ENCODE peak calls at places on chromosomes 12 and 14, in ten cellular contexts. J is HCT116, U is body of pancreas, X is HepG2, E is esophagus squamous epithelium, C is ovary, K is esophagus muscularis mucosa, L is transverse colon, T is tibial nerve, N is right lobe of liver. R is an unnamed sample.

GRCh38 chr12:111268738-111269572 is 99.9 kb downstream of the PHETA1 start:
- DNase-seq in J (peak; percentile 6), U (no peak), X (no peak), E (no peak), C (no peak), K (no peak), L (no peak), T (no peak), N (no peak), R (no peak)

GRCh38 chr14:62269204-62269603 is 507.0 kb downstream of the SNAPC1 start:
- DNase-seq in J (no peak), U (no peak), X (no peak), E (no peak), C (no peak), K (peak; percentile 21), L (no peak), T (no peak), N (no peak), R (no peak)

GRCh38 chr12:124938066-124938465 is 23.6 kb upstream of the UBC start:
- DNase-seq in J (no peak), U (no peak), X (no peak), E (no peak), C (no peak), K (no peak), L (no peak), T (no peak), N (no peak), R (no peak)

GRCh38 chr14:94547726-94548125 is 13.5 kb upstream of the SERPINA4 start:
- DNase-seq in J (no peak), U (no peak), X (no peak), E (no peak), C (no peak), K (no peak), L (no peak), T (no peak), N (no peak), R (no peak)

GRCh38 chr14:76257111-76257803 is 105.5 kb downstream of the GPATCH2L start:
- DNase-seq in J (no peak), U (no peak), X (no peak), E (no peak), C (no peak), K (no peak), L (no peak), T (peak; percentile 24), N (no peak), R (no peak)

GRCh38 chr12:43899574-43899973 is 63.7 kb downstream of the TMEM117 start:
- DNase-seq in J (no peak), U (no peak), X (no peak), E (no peak), C (no peak), K (no peak), L (no peak), T (no peak), N (no peak), R (no peak)

GRCh38 chr14:76919811-76920571 is 93.8 kb downstream of the LRRC74A start:
- DNase-seq in J (no peak), U (peak; percentile 59), X (peak; percentile 20), E (no peak), C (peak; percentile 63), K (no peak), L (peak; percentile 35), T (no peak), N (no peak), R (peak; percentile 32)

GRCh38 chr14:65421201-65421981 is 8.9 kb downstream of the FUT8 start:
- DNase-seq in J (no peak), U (no peak), X (no peak), E (no peak), C (no peak), K (no peak), L (no peak), T (no peak), N (no peak), R (no peak)

GRCh38 chr12:65163755-65164154 is 5.6 kb upstream of the LEMD3 start:
- DNase-seq in J (no peak), U (no peak), X (no peak), E (no peak), C (no peak), K (no peak), L (no peak), T (no peak), N (no peak), R (no peak)

GRCh38 chr12:117456076-117456475 is 94.7 kb upstream of the NOS1 start:
- DNase-seq in J (no peak), U (no peak), X (no peak), E (no peak), C (no peak), K (no peak), L (no peak), T (no peak), N (no peak), R (no peak)

GRCh38 chr14:102659797-102660196 is 67.3 kb downstream of the RCOR1 start:
- DNase-seq in J (no peak), U (no peak), X (no peak), E (no peak), C (no peak), K (no peak), L (no peak), T (no peak), N (no peak), R (no peak)

GRCh38 chr14:41022932-41023331 is 583.7 kb upstream of the LRFN5 start:
- DNase-seq in J (no peak), U (no peak), X (no peak), E (no peak), C (no peak), K (no peak), L (no peak), T (no peak), N (no peak), R (no peak)

GRCh38 chr14:100345711-100346110 is 22.6 kb downstream of the SLC25A47 start:
- DNase-seq in J (no peak), U (no peak), X (no peak), E (no peak), C (no peak), K (no peak), L (no peak), T (no peak), N (no peak), R (no peak)

GRCh38 chr12:108696111-108696995 is 35.0 kb downstream of the CORO1C start:
- DNase-seq in J (no peak), U (no peak), X (no peak), E (no peak), C (no peak), K (peak; percentile 94), L (no peak), T (peak; percentile 35), N (no peak), R (no peak)
- TF ChIP-seq POLR2A in J (no peak), U (no peak), X (no peak), E (no peak), C (no peak), K (no peak), L (no peak), T (no peak), N (no peak), R (no peak)

GRCh38 chr14:97408937-97409860 is 612.0 kb downstream of the VRK1 start:
- DNase-seq in J (no peak), U (no peak), X (no peak), E (no peak), C (no peak), K (no peak), L (no peak), T (no peak), N (no peak), R (no peak)

GRCh38 chr14:97411938-97412612 is 614.9 kb downstream of the VRK1 start:
- DNase-seq in J (no peak), U (no peak), X (no peak), E (no peak), C (no peak), K (no peak), L (no peak), T (no peak), N (no peak), R (no peak)

GRCh38 chr14:97408503-97408902 is 611.3 kb downstream of the VRK1 start:
- DNase-seq in J (no peak), U (no peak), X (no peak), E (no peak), C (no peak), K (no peak), L (no peak), T (no peak), N (no peak), R (no peak)

GRCh38 chr14:97412933-97413574 is 615.9 kb downstream of the VRK1 start:
- DNase-seq in J (no peak), U (no peak), X (no peak), E (no peak), C (no peak), K (no peak), L (no peak), T (no peak), N (no peak), R (no peak)

DNA sequence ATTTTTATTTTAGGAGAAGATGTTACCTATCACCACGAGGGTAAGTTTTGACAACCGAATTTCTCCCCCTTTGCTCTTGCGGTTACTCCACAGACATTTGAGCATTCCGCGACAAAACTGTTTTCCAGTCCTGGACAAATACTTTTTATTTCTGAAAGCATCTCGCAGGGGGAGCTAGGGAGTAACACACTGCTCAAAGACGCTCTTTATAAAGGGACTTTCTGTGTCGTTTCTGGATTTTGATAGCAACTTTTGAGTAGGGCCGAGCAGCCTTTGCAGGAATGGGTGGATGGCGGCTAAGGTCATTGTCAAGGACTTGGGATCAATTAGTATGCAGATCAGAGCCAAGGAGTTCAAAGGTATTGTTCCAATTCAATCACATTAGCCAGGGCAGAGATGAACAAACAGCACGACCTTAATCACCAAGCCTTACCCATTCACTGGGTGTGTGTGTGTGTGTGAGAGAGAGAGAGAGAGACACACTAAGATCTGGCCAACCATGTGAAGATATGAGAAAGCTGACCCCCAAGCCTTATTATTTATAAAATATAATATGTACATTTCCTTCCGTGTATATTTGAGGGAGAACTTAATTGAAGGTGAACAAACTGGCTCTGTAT is 613.6 kb downstream of the VRK1 start:
- DNase-seq in J (no peak), U (no peak), X (no peak), E (no peak), C (no peak), K (no peak), L (no peak), T (no peak), N (no peak), R (no peak)
- TF ChIP-seq CTCF in J (peak; percentile 18), U (no peak), X (no peak), E (no peak), C (no peak), K (no peak), L (no peak), T (no peak), N (no peak), R (no peak)

GRCh38 chr12:6492838-6493579 is at the start of gene MRPL51:
- DNase-seq in J (peak; percentile 87), U (peak; percentile 96), X (peak; percentile 90), E (peak; percentile 77), C (peak; percentile 98), K (peak; percentile 99), L (peak; percentile 98), T (peak; percentile 95), N (peak; percentile 99), R (peak; percentile 98)
- TF ChIP-seq POLR2A in J (peak; percentile 92), U (peak; percentile 31), X (peak; percentile 79), E (peak; percentile 86), C (peak; percentile 72), K (peak; percentile 59), L (peak; percentile 93), T (peak; percentile 62), N (peak; percentile 56), R (no peak)

GRCh38 chr12:114935658-114936057 is 251.7 kb upstream of the TBX3 start:
- DNase-seq in J (no peak), U (no peak), X (no peak), E (no peak), C (no peak), K (no peak), L (no peak), T (no peak), N (no peak), R (no peak)
- TF ChIP-seq CTCF in J (peak; percentile 48), U (no peak), X (peak; percentile 48), E (peak; percentile 45), C (no peak), K (no peak), L (peak; percentile 15), T (no peak), N (peak; percentile 57), R (peak; percentile 12)

R was measured in stomach.